ENCODE peak calls at places on chromosomes 1 and 21, in four cellular contexts. Q, B, P and C are unnamed samples.

GRCh38 chr1:178684542-178685000 is 40.5 kb upstream of the RALGPS2 start:
- DNase-seq in Q (no peak), B (no peak), P (no peak), C (no peak)

GRCh38 chr1:51518033-51518729 is 885 bp downstream of the EPS15 start:
- DNase-seq in B (peak), Q (peak), P (peak), C (peak)

GRCh38 chr1:117416546-117417117 is 49.4 kb downstream of the MAN1A2 start:
- DNase-seq in P (no peak), Q (no peak), B (no peak), C (no peak)

GRCh38 chr1:226310123-226310540 is 1.2 kb upstream of the LIN9 start:
- DNase-seq in Q (no peak), P (no peak), B (no peak), C (no peak)

GRCh38 chr1:98323906-98324358 is 337.6 kb upstream of the SNX7 start:
- DNase-seq in B (no peak), Q (no peak), P (no peak), C (no peak)

GRCh38 chr1:44894591-44894990 is 51.5 kb upstream of the PTCH2 start:
- DNase-seq in B (no peak), Q (no peak), P (no peak), C (no peak)

GRCh38 chr1:196732526-196732925 is 42.1 kb upstream of the CFHR3 start:
- DNase-seq in B (no peak), Q (no peak), P (no peak), C (no peak)

GRCh38 chr1:194289569-194290266 is 1103.3 kb upstream of the B3GALT2 start:
- DNase-seq in Q (no peak), B (peak), P (no peak), C (peak)

GRCh38 chr1:4425892-4426291 is 228.5 kb upstream of the AJAP1 start:
- DNase-seq in P (no peak), B (no peak), Q (peak), C (no peak)

GRCh38 chr1:22702255-22702654 is 8.4 kb upstream of the EPHB2 start:
- DNase-seq in B (no peak), Q (no peak), P (no peak), C (no peak)

GRCh38 chr21:15221799-15222386 is 157.1 kb upstream of the NRIP1 start:
- DNase-seq in B (no peak), P (no peak), Q (no peak), C (no peak)

GRCh38 chr1:210819266-210819665 is 314.7 kb downstream of the KCNH1 start:
- DNase-seq in B (no peak), P (no peak), Q (no peak), C (no peak)

GRCh38 chr1:94633051-94633450 is 91.5 kb upstream of the F3 start:
- DNase-seq in B (no peak), Q (no peak), P (no peak), C (no peak)

GRCh38 chr1:200042437-200043329 is 15.2 kb downstream of the NR5A2 start:
- DNase-seq in B (no peak), Q (no peak), P (no peak), C (no peak)

GRCh38 chr1:159009704-159010361 is at the start of gene IFI16:
- DNase-seq in Q (no peak), P (no peak), B (peak), C (peak)

GRCh38 chr1:201813226-201813625 is 15.7 kb upstream of the IPO9 start:
- DNase-seq in Q (no peak), B (no peak), P (no peak), C (no peak)

GRCh38 chr1:182457844-182458243 is 7.9 kb downstream of the RGSL1 start:
- DNase-seq in Q (no peak), P (no peak), B (no peak), C (no peak)

GRCh38 chr1:153312569-153313186 is at the start of gene PGLYRP3:
- DNase-seq in B (no peak), P (no peak), Q (no peak), C (no peak)

GRCh38 chr1:55718758-55719671 is 503.9 kb upstream of the USP24 start:
- DNase-seq in Q (no peak), B (no peak), P (peak), C (no peak)

GRCh38 chr1:208219098-208219658 is 25.0 kb downstream of the PLXNA2 start:
- DNase-seq in Q (no peak), P (no peak), B (no peak), C (no peak)

GRCh38 chr1:79193211-79194079 is 186.9 kb upstream of the ADGRL4 start:
- DNase-seq in Q (no peak), P (no peak), B (no peak), C (no peak)

GRCh38 chr1:36508257-36508656 is 25.5 kb upstream of the CSF3R start:
- DNase-seq in B (no peak), Q (no peak), P (no peak), C (no peak)

GRCh38 chr1:198437352-198437751 is 103.1 kb downstream of the ATP6V1G3 start:
- DNase-seq in B (no peak), P (no peak), Q (no peak), C (no peak)

GRCh38 chr1:225651872-225652725 is 824 bp downstream of the ENAH start:
- DNase-seq in P (no peak), Q (peak), B (no peak), C (no peak)

GRCh38 chr1:24551910-24552571 is 3.8 kb upstream of the NCMAP start:
- DNase-seq in Q (no peak), B (no peak), P (no peak), C (no peak)

GRCh38 chr1:118271883-118272282 is 86.9 kb upstream of the SPAG17 start:
- DNase-seq in B (no peak), Q (no peak), P (no peak), C (no peak)

GRCh38 chr1:79441243-79441642 is 434.7 kb upstream of the ADGRL4 start:
- DNase-seq in P (no peak), B (no peak), Q (no peak), C (no peak)

GRCh38 chr1:214569357-214570004 is 18.1 kb upstream of the PTPN14 start:
- DNase-seq in B (no peak), Q (no peak), P (no peak), C (no peak)

GRCh38 chr1:232555581-232556189 is 74.2 kb downstream of the SIPA1L2 start:
- DNase-seq in P (no peak), Q (no peak), B (no peak), C (no peak)

GRCh38 chr1:14924455-14925325 is 228.9 kb upstream of the TMEM51 start:
- DNase-seq in P (no peak), Q (no peak), B (no peak), C (no peak)